ENCODE peak calls at places on chromosome 11, in nine cellular contexts. One of them, this sample, is unnamed.

GRCh38 chr11:46414466-46414796 is 22.9 kb upstream of the CHRM4 start:
- DNase-seq in activated naive CD4-positive, alpha-beta T cell: peak
- DNase-seq in Right ventricle myocardium superior: no peak
- DNase-seq in activated CD4-positive, CD25-positive, alpha-beta regulatory T cell: no peak
- DNase-seq in body of pancreas: no peak
- DNase-seq in astrocyte of the cerebellum: no peak
- DNase-seq in NCI-H2227 treated with DMSO at 0.1 percent for 48 hours: peak
- DNase-seq in KBM-7: no peak
- DNase-seq in activated T-cell treated with anti-CD3 and anti-CD28 coated beads, Interleukin-2, amount 50 U/mL, for 48 hours: no peak
- DNase-seq in this sample: no peak

GRCh38 chr11:72070486-72070885 is 9.9 kb downstream of the NUMA1 start:
- DNase-seq in activated naive CD4-positive, alpha-beta T cell: no peak
- DNase-seq in Right ventricle myocardium superior: no peak
- DNase-seq in activated CD4-positive, CD25-positive, alpha-beta regulatory T cell: no peak
- DNase-seq in body of pancreas: no peak
- DNase-seq in astrocyte of the cerebellum: no peak
- DNase-seq in NCI-H2227 treated with DMSO at 0.1 percent for 48 hours: no peak
- DNase-seq in KBM-7: no peak
- DNase-seq in activated T-cell treated with anti-CD3 and anti-CD28 coated beads, Interleukin-2, amount 50 U/mL, for 48 hours: no peak
- DNase-seq in this sample: no peak

GRCh38 chr11:28139848-28140415 is 31.7 kb downstream of the METTL15 start:
- DNase-seq in activated naive CD4-positive, alpha-beta T cell: no peak
- DNase-seq in Right ventricle myocardium superior: no peak
- DNase-seq in activated CD4-positive, CD25-positive, alpha-beta regulatory T cell: no peak
- DNase-seq in body of pancreas: no peak
- DNase-seq in astrocyte of the cerebellum: no peak
- DNase-seq in NCI-H2227 treated with DMSO at 0.1 percent for 48 hours: no peak
- DNase-seq in KBM-7: peak
- DNase-seq in activated T-cell treated with anti-CD3 and anti-CD28 coated beads, Interleukin-2, amount 50 U/mL, for 48 hours: no peak
- DNase-seq in this sample: no peak

GRCh38 chr11:2071748-2072385 is 67.3 kb downstream of the IGF2 start:
- DNase-seq in activated naive CD4-positive, alpha-beta T cell: no peak
- DNase-seq in Right ventricle myocardium superior: no peak
- DNase-seq in activated CD4-positive, CD25-positive, alpha-beta regulatory T cell: no peak
- DNase-seq in body of pancreas: no peak
- DNase-seq in astrocyte of the cerebellum: no peak
- DNase-seq in NCI-H2227 treated with DMSO at 0.1 percent for 48 hours: no peak
- DNase-seq in KBM-7: no peak
- DNase-seq in activated T-cell treated with anti-CD3 and anti-CD28 coated beads, Interleukin-2, amount 50 U/mL, for 48 hours: no peak
- DNase-seq in this sample: no peak

GRCh38 chr11:44066732-44067131 is 662 bp downstream of the ACCS start:
- DNase-seq in activated naive CD4-positive, alpha-beta T cell: no peak
- DNase-seq in Right ventricle myocardium superior: no peak
- DNase-seq in activated CD4-positive, CD25-positive, alpha-beta regulatory T cell: no peak
- DNase-seq in body of pancreas: peak
- DNase-seq in astrocyte of the cerebellum: peak
- DNase-seq in NCI-H2227 treated with DMSO at 0.1 percent for 48 hours: peak
- DNase-seq in KBM-7: peak
- DNase-seq in activated T-cell treated with anti-CD3 and anti-CD28 coated beads, Interleukin-2, amount 50 U/mL, for 48 hours: no peak
- DNase-seq in this sample: no peak

GRCh38 chr11:65493367-65494176 is 5.3 kb upstream of the MALAT1 start:
- DNase-seq in activated naive CD4-positive, alpha-beta T cell: no peak
- DNase-seq in Right ventricle myocardium superior: peak
- DNase-seq in activated CD4-positive, CD25-positive, alpha-beta regulatory T cell: no peak
- DNase-seq in body of pancreas: peak
- DNase-seq in astrocyte of the cerebellum: no peak
- DNase-seq in NCI-H2227 treated with DMSO at 0.1 percent for 48 hours: no peak
- DNase-seq in KBM-7: no peak
- DNase-seq in activated T-cell treated with anti-CD3 and anti-CD28 coated beads, Interleukin-2, amount 50 U/mL, for 48 hours: no peak
- DNase-seq in this sample: no peak

GRCh38 chr11:2884424-2884815 is 1.2 kb downstream of the CDKN1C start:
- DNase-seq in activated naive CD4-positive, alpha-beta T cell: no peak
- DNase-seq in Right ventricle myocardium superior: peak
- DNase-seq in activated CD4-positive, CD25-positive, alpha-beta regulatory T cell: no peak
- DNase-seq in body of pancreas: peak
- DNase-seq in astrocyte of the cerebellum: no peak
- DNase-seq in NCI-H2227 treated with DMSO at 0.1 percent for 48 hours: no peak
- DNase-seq in KBM-7: no peak
- DNase-seq in activated T-cell treated with anti-CD3 and anti-CD28 coated beads, Interleukin-2, amount 50 U/mL, for 48 hours: peak
- DNase-seq in this sample: no peak

GRCh38 chr11:94025695-94026394 is 4.7 kb downstream of the HEPHL1 start:
- DNase-seq in activated naive CD4-positive, alpha-beta T cell: no peak
- DNase-seq in Right ventricle myocardium superior: no peak
- DNase-seq in activated CD4-positive, CD25-positive, alpha-beta regulatory T cell: no peak
- DNase-seq in body of pancreas: no peak
- DNase-seq in astrocyte of the cerebellum: no peak
- DNase-seq in NCI-H2227 treated with DMSO at 0.1 percent for 48 hours: no peak
- DNase-seq in KBM-7: no peak
- DNase-seq in activated T-cell treated with anti-CD3 and anti-CD28 coated beads, Interleukin-2, amount 50 U/mL, for 48 hours: no peak
- DNase-seq in this sample: no peak

GRCh38 chr11:111631666-111632039 is 29.4 kb downstream of the SIK2 start:
- DNase-seq in activated naive CD4-positive, alpha-beta T cell: no peak
- DNase-seq in Right ventricle myocardium superior: no peak
- DNase-seq in activated CD4-positive, CD25-positive, alpha-beta regulatory T cell: no peak
- DNase-seq in body of pancreas: no peak
- DNase-seq in astrocyte of the cerebellum: peak
- DNase-seq in NCI-H2227 treated with DMSO at 0.1 percent for 48 hours: no peak
- DNase-seq in KBM-7: no peak
- DNase-seq in activated T-cell treated with anti-CD3 and anti-CD28 coated beads, Interleukin-2, amount 50 U/mL, for 48 hours: no peak
- DNase-seq in this sample: no peak

GRCh38 chr11:28529046-28529445 is 420.9 kb downstream of the METTL15 start:
- DNase-seq in activated naive CD4-positive, alpha-beta T cell: no peak
- DNase-seq in Right ventricle myocardium superior: no peak
- DNase-seq in activated CD4-positive, CD25-positive, alpha-beta regulatory T cell: no peak
- DNase-seq in body of pancreas: no peak
- DNase-seq in astrocyte of the cerebellum: no peak
- DNase-seq in NCI-H2227 treated with DMSO at 0.1 percent for 48 hours: no peak
- DNase-seq in KBM-7: no peak
- DNase-seq in activated T-cell treated with anti-CD3 and anti-CD28 coated beads, Interleukin-2, amount 50 U/mL, for 48 hours: no peak
- DNase-seq in this sample: no peak

GRCh38 chr11:33808228-33808828 is 34.0 kb upstream of the FBXO3 start:
- DNase-seq in activated naive CD4-positive, alpha-beta T cell: peak
- DNase-seq in Right ventricle myocardium superior: peak
- DNase-seq in activated CD4-positive, CD25-positive, alpha-beta regulatory T cell: peak
- DNase-seq in body of pancreas: peak
- DNase-seq in astrocyte of the cerebellum: peak
- DNase-seq in NCI-H2227 treated with DMSO at 0.1 percent for 48 hours: peak
- DNase-seq in KBM-7: peak
- DNase-seq in activated T-cell treated with anti-CD3 and anti-CD28 coated beads, Interleukin-2, amount 50 U/mL, for 48 hours: peak
- DNase-seq in this sample: peak

GRCh38 chr11:1288426-1289151 is 20.8 kb downstream of the TOLLIP start:
- DNase-seq in activated naive CD4-positive, alpha-beta T cell: no peak
- DNase-seq in Right ventricle myocardium superior: no peak
- DNase-seq in activated CD4-positive, CD25-positive, alpha-beta regulatory T cell: no peak
- DNase-seq in body of pancreas: no peak
- DNase-seq in astrocyte of the cerebellum: no peak
- DNase-seq in NCI-H2227 treated with DMSO at 0.1 percent for 48 hours: no peak
- DNase-seq in KBM-7: no peak
- DNase-seq in activated T-cell treated with anti-CD3 and anti-CD28 coated beads, Interleukin-2, amount 50 U/mL, for 48 hours: no peak
- DNase-seq in this sample: no peak